ENCODE peak calls at places on chromosomes 13 and 19, in six cellular contexts. P is cardiac fibroblast, D is endothelial cell, I is psoas muscle, K is ovary, H is mammary epithelial cell. L is an unnamed sample.

GRCh38 chr13:99062593-99062992 is 84.7 kb upstream of the DOCK9 start:
- DNase-seq in D (peak; percentile 55), H (peak; percentile 69), K (peak; percentile 59), P (peak; percentile 58), I (no peak), L (no peak)

GRCh38 chr13:40254394-40254793 is 412.0 kb downstream of the FOXO1 start:
- DNase-seq in I (no peak), K (no peak), P (no peak), H (no peak), D (no peak), L (no peak)

GRCh38 chr19:5627395-5627904 is 4.6 kb downstream of the SAFB start:
- DNase-seq in D (no peak), P (peak; percentile 47), I (peak; percentile 79), K (no peak), H (no peak), L (peak; percentile 73)

GRCh38 chr13:32802159-32802558 is 214.1 kb upstream of the KL start:
- DNase-seq in P (no peak), D (no peak), I (no peak), K (no peak), H (no peak), L (no peak)

GRCh38 chr19:35224681-35225604 is 3.6 kb downstream of the FAM187B start:
- DNase-seq in I (no peak), D (no peak), P (no peak), H (no peak), K (no peak), L (peak; percentile 26)

GRCh38 chr19:7515471-7516226 is at the start of gene ZNF358:
- DNase-seq in K (peak; percentile 76), H (no peak), I (peak; percentile 88), D (peak; percentile 78), P (peak; percentile 60), L (peak; percentile 96)

GRCh38 chr19:3771906-3772450 is at the start of gene RAX2:
- DNase-seq in P (no peak), K (no peak), D (no peak), I (no peak), H (no peak), L (no peak)

GRCh38 chr19:16518483-16519229 is 22.5 kb downstream of the C19orf44 start:
- DNase-seq in D (no peak), K (no peak), I (no peak), H (no peak), P (no peak), L (no peak)

GRCh38 chr13:111644750-111645149 is 324.3 kb downstream of the TEX29 start:
- DNase-seq in K (no peak), I (no peak), P (no peak), H (no peak), D (no peak), L (no peak)

GRCh38 chr13:22141636-22142035 is 470.8 kb downstream of the FGF9 start:
- DNase-seq in K (no peak), P (no peak), H (no peak), I (no peak), D (no peak), L (no peak)

GRCh38 chr13:28044608-28045007 is 55.8 kb downstream of the FLT3 start:
- DNase-seq in H (no peak), K (no peak), D (no peak), P (no peak), I (no peak), L (no peak)

GRCh38 chr19:21020298-21021227 is at the start of gene ZNF430:
- DNase-seq in D (peak; percentile 87), P (peak; percentile 95), K (peak; percentile 90), H (peak; percentile 94), I (peak; percentile 93), L (peak; percentile 89)

GRCh38 chr13:96684472-96684871 is 309.8 kb downstream of the OXGR1 start:
- DNase-seq in D (no peak), I (no peak), K (no peak), H (no peak), P (no peak), L (no peak)

GRCh38 chr13:93004919-93005318 is 221.7 kb upstream of the GPC6 start:
- DNase-seq in D (no peak), I (no peak), K (no peak), H (peak; percentile 25), P (peak; percentile 32), L (no peak)

DNA sequence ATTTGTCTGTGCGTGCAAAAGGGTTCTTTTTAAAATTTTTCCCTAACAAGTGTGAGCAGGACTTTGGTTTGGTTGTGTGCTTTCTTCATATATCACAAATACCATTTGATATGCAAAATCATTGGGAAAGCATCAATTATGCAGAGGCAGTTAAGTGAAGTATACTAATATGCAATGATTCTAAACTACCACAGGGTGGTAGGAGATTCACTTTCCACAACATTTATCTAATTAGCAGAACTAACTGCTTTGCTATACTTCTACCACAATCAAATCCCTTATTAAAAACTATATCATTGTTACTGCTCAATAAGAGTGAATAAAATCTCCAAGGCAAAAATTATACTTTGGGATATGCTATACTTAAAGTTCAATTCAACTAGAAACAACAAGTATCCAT is 2738.9 kb upstream of the PCDH20 start:
- DNase-seq in K (no peak), I (no peak), P (peak; percentile 51), H (no peak), D (no peak), L (no peak)
- TF ChIP-seq CTCF in K (no peak), I (no peak), P (peak; percentile 37), H (peak; percentile 37), D (no peak), L (no peak)

GRCh38 chr19:56152644-56153043 is 11.6 kb downstream of the ZNF444 start:
- DNase-seq in P (no peak), I (no peak), D (no peak), H (no peak), K (no peak), L (no peak)

GRCh38 chr19:56158170-56158757 is 17.2 kb downstream of the ZNF444 start:
- DNase-seq in K (no peak), I (no peak), H (no peak), D (no peak), P (no peak), L (no peak)

GRCh38 chr19:56153507-56153906 is 12.4 kb downstream of the ZNF444 start:
- DNase-seq in K (no peak), P (no peak), H (no peak), I (no peak), D (peak; percentile 61), L (no peak)

GRCh38 chr19:56156768-56157167 is 15.7 kb downstream of the ZNF444 start:
- DNase-seq in I (no peak), D (no peak), K (no peak), H (no peak), P (no peak), L (no peak)

DNA sequence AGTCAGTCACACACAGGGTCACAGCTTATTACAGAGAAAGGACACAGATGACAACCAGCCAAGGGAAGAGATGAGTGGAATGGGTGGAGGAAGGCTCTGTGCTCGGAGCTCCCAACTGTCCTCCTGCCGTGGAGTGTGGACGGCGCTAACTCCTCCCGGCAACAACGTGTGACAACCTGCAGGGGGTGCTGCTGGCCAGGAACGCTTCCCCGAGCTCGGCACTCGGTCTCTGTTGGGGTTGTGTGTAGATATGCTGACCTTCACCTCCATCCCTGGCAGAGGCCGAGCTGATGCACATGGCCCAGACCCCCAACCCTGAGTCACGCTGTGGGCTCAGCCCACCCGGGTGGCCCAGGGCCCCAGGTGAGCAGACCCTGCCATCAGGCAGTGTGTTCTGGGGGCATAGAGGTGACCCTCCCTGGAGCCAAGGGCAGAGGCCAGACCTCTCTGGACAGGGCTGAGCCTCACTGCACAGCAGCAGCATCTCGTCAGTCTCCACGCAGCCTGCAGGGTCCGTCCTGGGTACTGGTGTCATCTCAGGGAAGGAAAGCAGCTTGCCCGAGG is 14.1 kb downstream of the ZNF444 start:
- DNase-seq in P (no peak), D (peak; percentile 58), H (no peak), I (no peak), K (no peak), L (peak; percentile 43)
- TF ChIP-seq CTCF in P (peak; percentile 54), D (peak; percentile 58), H (peak; percentile 37), I (peak; percentile 43), K (no peak), L (no peak)

GRCh38 chr13:37645181-37645580 is 46.6 kb upstream of the POSTN start:
- DNase-seq in P (no peak), H (peak; percentile 2), D (no peak), I (no peak), K (no peak), L (no peak)

GRCh38 chr13:37642201-37642600 is 43.6 kb upstream of the POSTN start:
- DNase-seq in D (no peak), I (no peak), K (no peak), H (no peak), P (no peak), L (no peak)

GRCh38 chr13:37636701-37637100 is 38.1 kb upstream of the POSTN start:
- DNase-seq in H (no peak), P (no peak), K (no peak), I (no peak), D (no peak), L (no peak)

DNA sequence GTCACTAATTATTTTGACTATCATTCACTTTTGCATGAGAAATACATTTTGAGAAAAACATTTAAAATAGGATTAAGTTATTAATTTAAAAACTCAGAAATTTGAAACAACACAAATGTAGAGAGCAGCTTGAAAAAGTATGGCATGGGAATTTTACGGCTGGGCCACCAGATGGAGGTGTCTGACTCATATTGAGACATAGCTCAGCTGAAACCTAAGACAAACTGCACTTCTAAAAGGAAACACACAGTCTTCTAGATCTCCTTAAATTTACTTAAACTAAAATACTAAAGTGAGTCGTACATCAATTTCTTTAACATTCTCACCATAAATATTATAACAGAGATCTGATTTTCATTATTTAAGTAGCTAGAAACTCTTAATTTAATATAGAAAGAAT is 41.9 kb upstream of the POSTN start:
- DNase-seq in H (peak; percentile 21), P (peak; percentile 89), I (no peak), D (peak; percentile 14), K (no peak), L (no peak)
- TF ChIP-seq CTCF in H (peak; percentile 74), P (peak; percentile 62), I (peak; percentile 14), D (no peak), K (peak; percentile 19), L (peak; percentile 19)

GRCh38 chr19:42360787-42361544 is 29.1 kb downstream of the CNFN start:
- DNase-seq in D (no peak), K (no peak), P (no peak), H (no peak), I (no peak), L (no peak)
- TF ChIP-seq CTCF in D (no peak), K (no peak), P (no peak), H (no peak), I (no peak), L (no peak)